ENCODE peak calls at places on chromosomes 16 and 17, in six cellular contexts. D, J, K, X, R and A are unnamed samples.

GRCh38 chr16:23952128-23953041 is 116.6 kb downstream of the PRKCB start:
- DNase-seq in D (no peak), J (no peak), K (no peak), X (peak), R (peak), A (peak)

GRCh38 chr17:48728232-48729231 is at the start of gene HOXB13:
- DNase-seq in D (peak), J (no peak), K (no peak), X (peak), R (no peak), A (no peak)

GRCh38 chr17:40511136-40511535 is 9.7 kb upstream of the TNS4 start:
- DNase-seq in D (no peak), J (no peak), K (no peak), X (no peak), R (peak), A (no peak)

GRCh38 chr17:76969598-76970172 is 101.5 kb downstream of the MGAT5B start:
- DNase-seq in D (no peak), J (no peak), K (no peak), X (peak), R (no peak), A (no peak)

GRCh38 chr16:13194766-13195165 is 293.4 kb downstream of the SHISA9 start:
- DNase-seq in D (no peak), J (no peak), K (no peak), X (no peak), R (no peak), A (no peak)

GRCh38 chr17:32819787-32820186 is 57.1 kb downstream of the MYO1D start:
- DNase-seq in D (no peak), J (no peak), K (no peak), X (no peak), R (no peak), A (no peak)

GRCh38 chr17:15480209-15480608 is 12.8 kb upstream of the CDRT4 start:
- DNase-seq in D (no peak), J (no peak), K (no peak), X (no peak), R (no peak), A (no peak)

GRCh38 chr16:49275870-49276269 is 5.8 kb downstream of the CBLN1 start:
- DNase-seq in D (no peak), J (no peak), K (no peak), X (no peak), R (no peak), A (no peak)

GRCh38 chr17:77466140-77466539 is 325.4 kb downstream of the SEC14L1 start:
- DNase-seq in D (no peak), J (no peak), K (no peak), X (peak), R (no peak), A (no peak)

GRCh38 chr17:2023692-2024571 is 1.2 kb downstream of the RTN4RL1 start:
- DNase-seq in D (no peak), J (no peak), K (peak), X (peak), R (no peak), A (peak)

GRCh38 chr17:42670199-42670924 is 6.4 kb downstream of the PLEKHH3 start:
- DNase-seq in D (no peak), J (no peak), K (no peak), X (no peak), R (no peak), A (peak)

GRCh38 chr16:48895142-48895541 is 285.2 kb upstream of the N4BP1 start:
- DNase-seq in D (no peak), J (no peak), K (no peak), X (peak), R (no peak), A (no peak)

GRCh38 chr17:13024033-13024432 is 6.2 kb upstream of the ELAC2 start:
- DNase-seq in D (no peak), J (no peak), K (no peak), X (no peak), R (no peak), A (no peak)

GRCh38 chr16:19805459-19806160 is 79.0 kb downstream of the GPRC5B start:
- DNase-seq in D (no peak), J (no peak), K (peak), X (no peak), R (no peak), A (no peak)

GRCh38 chr17:43018932-43019331 is 3.3 kb downstream of the VAT1 start:
- DNase-seq in D (no peak), J (no peak), K (no peak), X (no peak), R (no peak), A (no peak)

GRCh38 chr17:58539703-58540102 is 25.3 kb upstream of the MTMR4 start:
- DNase-seq in D (no peak), J (no peak), K (no peak), X (no peak), R (no peak), A (no peak)

GRCh38 chr17:46770818-46771600 is 47.5 kb downstream of the WNT3 start:
- DNase-seq in D (peak), J (no peak), K (no peak), X (peak), R (peak), A (no peak)

GRCh38 chr16:1923299-1924034 is 5.3 kb upstream of the HS3ST6 start:
- DNase-seq in D (no peak), J (no peak), K (no peak), X (peak), R (no peak), A (no peak)

GRCh38 chr16:66516172-66516807 is 33.6 kb downstream of the TK2 start:
- DNase-seq in D (no peak), J (no peak), K (no peak), X (no peak), R (no peak), A (peak)
- TF ChIP-seq CTCF in D (no peak), J (no peak), K (no peak), X (no peak), R (no peak), A (no peak)

GRCh38 chr16:57801098-57801855 is 1.0 kb downstream of the KIFC3 start:
- DNase-seq in D (no peak), J (no peak), K (no peak), X (no peak), R (no peak), A (no peak)
- TF ChIP-seq CTCF in D (no peak), J (no peak), K (no peak), X (peak), R (no peak), A (no peak)

GRCh38 chr17:7714721-7715594 is 2.6 kb upstream of the DNAH2 start:
- DNase-seq in D (no peak), J (no peak), K (no peak), X (no peak), R (no peak), A (no peak)

GRCh38 chr17:7717756-7718350 is 309 bp downstream of the DNAH2 start:
- DNase-seq in D (no peak), J (no peak), K (no peak), X (peak), R (no peak), A (no peak)

GRCh38 chr17:7716299-7716886 is 1.2 kb upstream of the DNAH2 start:
- DNase-seq in D (no peak), J (no peak), K (no peak), X (no peak), R (no peak), A (no peak)

GRCh38 chr17:7719661-7720060 is 2.1 kb downstream of the DNAH2 start:
- DNase-seq in D (no peak), J (no peak), K (no peak), X (no peak), R (no peak), A (no peak)

GRCh38 chr17:7716901-7717755 is at the start of gene DNAH2:
- DNase-seq in D (peak), J (no peak), K (peak), X (peak), R (peak), A (no peak)
- TF ChIP-seq CTCF in D (peak), J (peak), K (peak), X (peak), R (no peak), A (peak)

GRCh38 chr16:68402748-68403040 is 45.6 kb downstream of the SMPD3 start:
- DNase-seq in D (no peak), J (no peak), K (no peak), X (no peak), R (no peak), A (no peak)
- TF ChIP-seq CTCF in D (no peak), J (no peak), K (no peak), X (no peak), R (no peak), A (no peak)

DNA sequence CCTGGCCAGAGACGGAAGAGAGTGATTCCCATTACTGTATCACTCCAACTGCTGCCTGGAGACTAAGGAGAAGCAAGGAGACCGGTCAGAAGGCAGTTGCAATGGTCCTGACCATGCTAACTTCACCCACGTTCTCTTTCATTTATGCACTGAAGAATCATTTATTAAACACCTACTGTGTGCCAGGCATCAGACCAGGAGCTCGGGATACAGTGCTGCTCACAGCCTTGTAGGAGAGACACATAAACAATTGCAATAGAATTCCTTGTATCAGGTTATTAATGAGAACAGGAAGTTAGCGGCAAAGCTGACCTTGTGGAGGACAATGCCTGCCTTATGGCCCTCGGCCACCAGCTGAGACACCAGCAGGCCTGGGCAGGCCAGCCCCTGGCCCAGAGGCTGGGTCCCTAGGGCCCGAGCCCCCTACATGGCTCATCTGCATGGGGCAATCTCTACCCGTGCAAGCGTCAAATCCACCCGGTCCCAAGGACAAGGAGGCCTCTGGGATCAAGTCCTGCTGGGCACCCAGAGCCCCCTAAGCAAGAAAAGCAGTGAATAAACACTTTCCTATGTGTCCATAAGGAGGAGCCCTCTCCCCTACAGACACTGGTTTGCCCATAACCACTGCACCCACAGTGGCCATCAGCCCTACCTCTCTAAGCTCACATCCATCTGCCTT is 8.6 kb upstream of the ENPP7 start:
- DNase-seq in D (no peak), J (no peak), K (no peak), X (peak), R (no peak), A (no peak)
- TF ChIP-seq CTCF in D (no peak), J (no peak), K (peak), X (peak), R (no peak), A (no peak)

DNA sequence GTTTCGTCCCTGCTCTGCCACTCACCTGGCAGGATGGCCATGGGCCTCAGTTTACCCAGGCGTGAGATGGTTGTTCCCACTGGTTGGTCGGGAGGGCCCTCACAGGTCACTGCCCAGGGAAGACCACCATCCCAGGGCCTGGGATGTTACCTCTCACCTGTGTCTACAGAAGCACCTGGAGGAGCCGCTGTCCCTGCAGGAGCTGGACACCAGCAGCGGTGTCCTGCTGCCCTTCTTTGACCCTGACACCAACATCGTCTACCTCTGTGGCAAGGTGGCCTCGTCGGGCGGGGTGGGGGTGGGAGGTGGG is 4.1 kb downstream of the CORO1A start:
- DNase-seq in D (no peak), J (no peak), K (no peak), X (no peak), R (no peak), A (no peak)
- TF ChIP-seq CTCF in D (no peak), J (no peak), K (no peak), X (no peak), R (no peak), A (peak)

GRCh38 chr17:17972952-17973254 is 241 bp downstream of the DRC3 start:
- DNase-seq in D (no peak), J (no peak), K (no peak), X (no peak), R (no peak), A (no peak)

GRCh38 chr17:17970699-17971430 is 1.3 kb downstream of the TOM1L2 start:
- DNase-seq in D (no peak), J (no peak), K (peak), X (no peak), R (no peak), A (no peak)

GRCh38 chr17:17971431-17972125 is 622 bp downstream of the TOM1L2 start:
- DNase-seq in D (peak), J (no peak), K (no peak), X (peak), R (peak), A (no peak)

GRCh38 chr17:17975441-17975840 is 2.8 kb downstream of the DRC3 start:
- DNase-seq in D (no peak), J (no peak), K (no peak), X (no peak), R (no peak), A (peak)

GRCh38 chr17:17972126-17972951 is at the start of the genes DRC3 and TOM1L2:
- DNase-seq in D (peak), J (peak), K (peak), X (peak), R (peak), A (peak)
- TF ChIP-seq CTCF in D (peak), J (peak), K (peak), X (no peak), R (no peak), A (no peak)

GRCh38 chr17:71664867-71665266 is 456.0 kb upstream of the SOX9 start:
- DNase-seq in D (no peak), J (no peak), K (no peak), X (no peak), R (no peak), A (no peak)
- TF ChIP-seq CTCF in D (no peak), J (no peak), K (no peak), X (no peak), R (no peak), A (no peak)

DNA sequence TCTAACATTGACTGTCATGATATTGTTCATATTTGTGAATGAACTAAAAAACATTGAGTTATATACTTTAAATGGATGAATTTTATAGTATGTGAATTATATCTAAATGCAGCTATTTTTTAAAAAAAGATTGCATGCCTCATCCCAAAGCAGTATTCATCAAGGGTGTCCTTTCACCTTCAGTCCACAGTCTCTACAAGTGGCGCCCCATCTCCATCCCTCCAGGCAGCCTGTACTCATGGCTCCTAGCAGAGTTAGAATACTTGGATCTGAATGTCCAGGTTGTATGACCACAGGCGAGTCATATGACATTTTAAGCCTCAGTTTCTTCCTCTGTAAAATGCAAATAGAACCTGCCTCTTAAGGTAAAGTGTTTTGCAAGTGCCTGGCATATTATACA is 69.8 kb downstream of the TMEM100 start:
- DNase-seq in D (no peak), J (no peak), K (no peak), X (no peak), R (no peak), A (no peak)
- TF ChIP-seq CTCF in D (no peak), J (no peak), K (no peak), X (no peak), R (no peak), A (no peak)